ENCODE peak calls at places on chromosomes 3 and 15, in five cellular contexts. H, G, Z, Y and I are unnamed samples.

GRCh38 chr3:141659821-141660597 is 78.1 kb upstream of the RNF7 start:
- DNase-seq in Z (peak), Y (no peak), G (peak), H (peak), I (no peak)

GRCh38 chr15:40754574-40754882 is 526 bp downstream of the RMDN3 start:
- DNase-seq in G (no peak), Y (no peak), Z (peak), H (peak), I (no peak)

GRCh38 chr3:45434996-45435395 is 46.6 kb downstream of the LARS2 start:
- DNase-seq in G (no peak), Z (no peak), Y (no peak), H (no peak), I (no peak)

GRCh38 chr15:84387086-84387485 is 151.5 kb downstream of the GOLGA6L4 start:
- DNase-seq in Y (no peak), G (no peak), Z (peak), H (no peak), I (no peak)

GRCh38 chr3:76097588-76097975 is 312.2 kb upstream of the ZNF717 start:
- DNase-seq in G (no peak), Y (no peak), H (no peak), Z (no peak), I (no peak)

GRCh38 chr15:73944161-73945099 is 18.2 kb downstream of the LOXL1 start:
- DNase-seq in Z (peak), H (no peak), G (no peak), Y (no peak), I (no peak)

GRCh38 chr3:17336291-17336690 is 406.1 kb downstream of the TBC1D5 start:
- DNase-seq in Y (no peak), Z (no peak), G (no peak), H (no peak), I (peak)

GRCh38 chr3:127449489-127450212 is 140.9 kb downstream of the TPRA1 start:
- DNase-seq in Y (no peak), H (no peak), Z (no peak), G (peak), I (no peak)

GRCh38 chr3:124315215-124316033 is 323.5 kb upstream of the ROPN1 start:
- DNase-seq in G (no peak), H (no peak), Y (no peak), Z (no peak), I (peak)

GRCh38 chr15:60720493-60721231 is 241.7 kb upstream of the ICE2 start:
- DNase-seq in H (no peak), Y (no peak), G (no peak), Z (no peak), I (no peak)

GRCh38 chr3:159029306-159030026 is 227.6 kb downstream of the MFSD1 start:
- DNase-seq in G (no peak), H (no peak), Y (no peak), Z (no peak), I (no peak)

GRCh38 chr3:36969540-36970432 is 23.1 kb downstream of the EPM2AIP1 start:
- DNase-seq in Y (peak), H (no peak), G (peak), Z (no peak), I (peak)

GRCh38 chr3:94904275-94904674 is 841.4 kb downstream of the NSUN3 start:
- DNase-seq in G (no peak), Z (no peak), H (no peak), Y (no peak), I (no peak)